ENCODE peak calls at places on chromosomes 16 and 17, in five cellular contexts. R is left ventricle myocardium inferior, C is GM20000, B is progenitor cell of endocrine pancreas, L is GM12864. I is an unnamed sample.

GRCh38 chr16:31052131-31052530 is 18.8 kb downstream of the STX4 start:
- DNase-seq in B (no peak), C (no peak), L (no peak), R (no peak), I (no peak)

GRCh38 chr16:931651-932500 is 38.9 kb downstream of the LMF1 start:
- DNase-seq in L (no peak), C (no peak), B (no peak), R (no peak), I (no peak)

GRCh38 chr16:29899516-29900101 is at the start of gene SEZ6L2:
- DNase-seq in B (no peak), C (peak; percentile 44), L (no peak), R (peak; percentile 31), I (peak; percentile 86)

GRCh38 chr17:19766016-19766415 is 17.9 kb upstream of the ALDH3A1 start:
- DNase-seq in B (no peak), C (no peak), R (no peak), L (no peak), I (no peak)

GRCh38 chr17:50944054-50944901 is 78.1 kb upstream of the TOB1 start:
- DNase-seq in C (peak; percentile 76), B (peak; percentile 63), L (no peak), R (peak; percentile 86), I (peak; percentile 72)

GRCh38 chr17:70560471-70560870 is 391.1 kb downstream of the KCNJ2 start:
- DNase-seq in L (no peak), C (no peak), R (no peak), B (no peak), I (no peak)

GRCh38 chr16:23941963-23942564 is 106.3 kb downstream of the PRKCB start:
- DNase-seq in B (no peak), C (no peak), R (no peak), L (no peak), I (no peak)

GRCh38 chr16:55508941-55509920 is at the start of gene LPCAT2:
- DNase-seq in B (peak; percentile 68), L (no peak), R (peak; percentile 90), C (no peak), I (peak; percentile 84)

GRCh38 chr16:30740364-30741251 is 7.6 kb upstream of the PHKG2 start:
- DNase-seq in B (no peak), C (no peak), R (peak; percentile 86), L (no peak), I (no peak)

GRCh38 chr17:50765454-50766221 is 1.7 kb downstream of the ANKRD40CL start:
- DNase-seq in B (no peak), L (peak; percentile 36), C (peak; percentile 45), R (no peak), I (no peak)

GRCh38 chr16:26951950-26952349 is 114.8 kb upstream of the C16orf82 start:
- DNase-seq in B (no peak), R (no peak), L (no peak), C (no peak), I (no peak)

GRCh38 chr16:67028555-67029248 is at the start of gene CBFB:
- DNase-seq in B (peak; percentile 88), R (peak; percentile 94), C (peak; percentile 99), L (peak; percentile 81), I (peak; percentile 87)
- TF ChIP-seq CTCF in B (peak; percentile 46), R (peak; percentile 13), C (no peak), L (peak; percentile 35), I (peak; percentile 42)

GRCh38 chr17:17877548-17878358 is 41.0 kb upstream of the SREBF1 start:
- DNase-seq in R (peak; percentile 80), C (no peak), L (no peak), B (no peak), I (no peak)
- TF ChIP-seq CTCF in R (peak; percentile 20), C (no peak), L (no peak), B (no peak), I (no peak)

GRCh38 chr17:59383893-59384292 is 52.4 kb downstream of the YPEL2 start:
- DNase-seq in R (no peak), L (no peak), C (no peak), B (no peak), I (no peak)

GRCh38 chr17:59378621-59379194 is 47.3 kb downstream of the YPEL2 start:
- DNase-seq in C (no peak), B (no peak), L (no peak), R (no peak), I (no peak)

GRCh38 chr17:59377410-59377809 is 46.0 kb downstream of the YPEL2 start:
- DNase-seq in C (no peak), L (no peak), B (no peak), R (no peak), I (no peak)

GRCh38 chr17:59380474-59380873 is 49.0 kb downstream of the YPEL2 start:
- DNase-seq in C (no peak), B (no peak), L (no peak), R (no peak), I (no peak)

GRCh38 chr17:59381716-59382570 is 50.5 kb downstream of the YPEL2 start:
- DNase-seq in C (no peak), R (peak; percentile 59), L (no peak), B (no peak), I (no peak)
- TF ChIP-seq CTCF in C (no peak), R (no peak), L (no peak), B (no peak), I (no peak)

DNA sequence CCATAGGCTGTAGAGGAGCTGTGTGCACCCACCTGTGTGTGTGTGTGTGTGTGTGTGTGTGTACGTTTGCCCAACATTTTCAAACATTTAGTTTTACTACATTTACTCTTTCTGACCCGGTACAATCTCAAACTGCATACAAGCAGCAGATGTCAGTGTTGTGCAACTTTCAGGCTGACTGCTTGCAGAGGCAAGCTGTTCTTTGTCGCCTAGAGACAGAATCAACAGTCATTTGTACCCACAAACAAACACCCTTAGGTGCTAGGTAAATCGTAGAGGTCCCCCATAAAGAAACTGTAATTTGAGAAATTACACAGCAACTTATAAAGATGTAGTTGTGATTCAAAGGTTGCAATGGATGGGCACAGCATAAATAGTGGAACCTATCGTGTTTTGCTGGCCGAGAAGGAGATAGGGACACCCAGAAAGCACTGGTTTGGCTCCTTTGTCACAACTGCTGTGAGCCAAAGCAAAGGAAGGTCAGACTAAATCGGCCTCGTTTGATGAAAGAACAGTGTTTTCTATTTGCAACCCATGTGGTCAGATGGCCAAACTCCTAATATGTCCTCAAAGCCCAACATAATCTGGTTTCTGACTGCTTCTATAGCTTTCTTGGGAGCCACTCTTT is 478.4 kb downstream of the TOX3 start:
- DNase-seq in R (no peak), L (no peak), C (no peak), B (peak; percentile 24), I (peak; percentile 27)
- TF ChIP-seq CTCF in R (peak; percentile 49), L (no peak), C (no peak), B (peak; percentile 63), I (peak; percentile 67)

GRCh38 chr16:66274335-66275110 is 92.0 kb upstream of the CDH5 start:
- DNase-seq in C (no peak), R (no peak), B (no peak), L (no peak), I (no peak)
- TF ChIP-seq CTCF in C (no peak), R (peak; percentile 53), B (no peak), L (peak; percentile 35), I (peak; percentile 25)

I was measured in neural crest cell.